ENCODE peak calls at places on chromosomes 4 and X, in eight cellular contexts. X is choroid plexus epithelial cell, W is PC-9, E is tibial artery, R is dorsolateral prefrontal cortex, P is foreskin fibroblast, J is kidney epithelial cell, B is bronchial epithelial cell. Y is an unnamed sample.

GRCh38 chrX:112644713-112645112 is 35.0 kb downstream of the LHFPL1 start:
- DNase-seq in B (no peak), X (no peak), P (no peak), E (no peak), R (no peak), J (no peak), W (no peak), Y (no peak)

GRCh38 chr4:158280856-158281255 is 70.6 kb downstream of the TMEM144 start:
- DNase-seq in R (no peak), X (no peak), W (no peak), P (peak), J (no peak), B (no peak), E (no peak), Y (no peak)

GRCh38 chrX:7996414-7996813 is 69.2 kb upstream of the PNPLA4 start:
- DNase-seq in B (peak), X (peak), R (no peak), P (peak), W (no peak), J (no peak), E (no peak), Y (no peak)

GRCh38 chr4:53734584-53735363 is 143.5 kb upstream of the LNX1 start:
- DNase-seq in E (no peak), J (no peak), B (peak), X (peak), P (peak), R (no peak), W (no peak), Y (no peak)

GRCh38 chrX:1451676-1452496 is 823 bp downstream of the ASMTL start:
- DNase-seq in R (peak), B (no peak), E (no peak), J (no peak), X (no peak), W (no peak), P (no peak), Y (no peak)

GRCh38 chr4:89661490-89661889 is 175.5 kb downstream of the SNCA start:
- DNase-seq in E (no peak), W (no peak), X (peak), J (peak), R (no peak), P (peak), B (peak), Y (peak)

GRCh38 chr4:136329042-136329662 is 1203.1 kb downstream of the PCDH18 start:
- DNase-seq in X (peak), B (no peak), J (no peak), W (no peak), E (no peak), P (no peak), R (no peak), Y (no peak)

GRCh38 chr4:28341784-28342183 is 1481.1 kb downstream of the STIM2 start:
- DNase-seq in X (no peak), R (no peak), B (no peak), E (no peak), W (no peak), J (no peak), P (no peak), Y (no peak)

GRCh38 chrX:37873220-37873619 is 25.8 kb upstream of the DYNLT3 start:
- DNase-seq in P (no peak), B (no peak), W (no peak), R (no peak), J (no peak), E (no peak), X (no peak), Y (no peak)

GRCh38 chr4:149835280-149835679 is 19.6 kb upstream of the IQCM start:
- DNase-seq in W (no peak), R (no peak), J (no peak), E (no peak), X (no peak), P (no peak), B (no peak), Y (no peak)

GRCh38 chr4:87541956-87542709 is 13.0 kb upstream of the SPARCL1 start:
- DNase-seq in R (no peak), W (no peak), P (no peak), E (no peak), B (no peak), X (no peak), J (no peak), Y (no peak)

GRCh38 chr4:87543835-87544461 is 14.8 kb upstream of the SPARCL1 start:
- DNase-seq in W (no peak), B (peak), R (no peak), J (no peak), X (peak), E (no peak), P (peak), Y (no peak)

GRCh38 chr4:87542734-87543312 is 13.6 kb upstream of the SPARCL1 start:
- DNase-seq in E (no peak), X (no peak), J (no peak), R (no peak), W (no peak), B (no peak), P (no peak), Y (no peak)

GRCh38 chr4:87541521-87541920 is 12.3 kb upstream of the SPARCL1 start:
- DNase-seq in B (no peak), W (no peak), X (no peak), E (no peak), R (no peak), J (no peak), P (no peak), Y (no peak)

GRCh38 chr4:87540176-87541058 is 11.2 kb upstream of the SPARCL1 start:
- DNase-seq in E (peak), P (peak), R (no peak), J (no peak), X (no peak), W (no peak), B (no peak), Y (no peak)
- H3K4me3 ChIP-seq in E (peak), P (no peak), R (no peak), J (no peak), X (no peak), W (no peak), B (no peak), Y (no peak)

GRCh38 chr4:6109842-6110560 is 90.3 kb downstream of the JAKMIP1 start:
- DNase-seq in W (peak), X (no peak), R (no peak), B (peak), J (no peak), P (no peak), E (no peak), Y (no peak)
- TF ChIP-seq CTCF in W (peak), X (no peak), R (peak), B (peak), J (peak), P (no peak), E (no peak), Y (peak)

GRCh38 chr4:152591361-152591760 is 55.5 kb upstream of the FBXW7 start:
- DNase-seq in B (peak), X (peak), R (no peak), J (no peak), E (no peak), P (peak), W (no peak), Y (no peak)
- H3K4me3 ChIP-seq in B (no peak), X (peak), R (peak), J (no peak), E (no peak), P (no peak), W (no peak), Y (peak)

GRCh38 chr4:184097240-184097619 is 120.4 kb downstream of the ENPP6 start:
- DNase-seq in W (no peak), J (no peak), B (no peak), X (no peak), E (no peak), R (peak), P (no peak), Y (no peak)
- TF ChIP-seq CTCF in W (no peak), J (peak), B (no peak), X (no peak), E (peak), R (peak), P (no peak), Y (no peak)

GRCh38 chr4:116118216-116118615 is 967.2 kb downstream of the TRAM1L1 start:
- DNase-seq in R (no peak), X (peak), P (no peak), E (no peak), B (no peak), J (no peak), W (no peak), Y (no peak)
- H3K4me3 ChIP-seq in R (no peak), X (no peak), P (no peak), E (no peak), B (no peak), J (no peak), W (no peak), Y (no peak)

GRCh38 chrX:68018248-68019203 is 414.8 kb downstream of the OPHN1 start:
- DNase-seq in E (no peak), P (peak), W (no peak), R (no peak), X (peak), J (no peak), B (peak), Y (peak)
- TF ChIP-seq CTCF in E (no peak), P (peak), W (peak), R (peak), X (peak), J (peak), B (peak), Y (peak)

GRCh38 chr4:78032929-78033328 is 24.2 kb upstream of the FRAS1 start:
- DNase-seq in W (no peak), X (no peak), P (no peak), J (no peak), R (no peak), E (no peak), B (no peak), Y (no peak)

GRCh38 chr4:78032446-78032845 is 24.7 kb upstream of the FRAS1 start:
- DNase-seq in E (no peak), W (peak), R (no peak), P (peak), X (no peak), J (no peak), B (no peak), Y (no peak)

GRCh38 chr4:78033859-78034258 is 23.3 kb upstream of the FRAS1 start:
- DNase-seq in R (no peak), X (no peak), B (peak), E (no peak), W (no peak), P (peak), J (no peak), Y (no peak)

DNA sequence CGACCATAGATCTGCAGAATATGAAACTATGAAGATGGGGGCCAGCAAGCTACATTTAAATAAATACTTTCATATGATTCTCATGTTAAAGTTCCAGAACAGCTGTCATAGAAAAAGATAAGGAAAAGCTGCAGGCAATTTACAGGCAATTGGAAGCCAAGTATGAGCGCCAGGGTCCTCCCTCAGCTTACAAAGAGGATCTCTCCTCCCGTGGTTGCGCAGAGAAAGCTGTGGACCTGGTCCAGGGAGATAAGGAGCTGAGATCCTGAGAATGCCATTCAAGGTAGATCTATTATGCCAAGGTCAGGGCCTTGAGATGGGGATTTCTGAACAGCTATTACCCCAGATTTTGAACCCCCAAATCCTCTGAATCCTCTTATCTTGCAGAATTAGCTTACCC is 25.7 kb upstream of the FRAS1 start:
- DNase-seq in P (no peak), R (no peak), J (no peak), X (no peak), E (no peak), W (no peak), B (no peak), Y (no peak)
- H3K4me3 ChIP-seq in P (no peak), R (no peak), J (no peak), X (no peak), E (no peak), W (no peak), B (no peak), Y (no peak)

DNA sequence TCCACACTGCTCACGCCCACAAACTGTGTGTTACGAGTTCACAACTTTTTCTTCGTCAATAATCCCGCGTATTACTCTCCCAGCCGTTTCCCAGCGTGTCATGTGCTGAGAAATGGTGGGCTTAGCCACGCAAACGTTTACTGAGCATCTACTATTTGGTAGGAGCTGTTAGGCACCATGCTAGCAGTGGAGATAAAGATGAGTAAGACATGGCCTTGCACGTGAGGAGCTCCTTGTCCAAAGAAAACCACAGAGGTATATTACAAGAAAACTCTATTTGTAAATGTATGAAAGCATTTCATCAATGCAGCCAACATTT is 821 bp upstream of the TMEM128 start:
- DNase-seq in R (no peak), J (no peak), P (no peak), E (no peak), B (no peak), X (peak), W (no peak), Y (no peak)
- TF ChIP-seq CTCF in R (no peak), J (no peak), P (no peak), E (no peak), B (no peak), X (no peak), W (no peak), Y (no peak)

GRCh38 chr4:86845593-86845992 is 3.6 kb downstream of the SLC10A6 start:
- DNase-seq in X (no peak), R (no peak), W (no peak), B (peak), J (no peak), E (no peak), P (no peak), Y (no peak)

GRCh38 chr4:86848732-86849617 is at the start of gene SLC10A6:
- DNase-seq in X (no peak), R (no peak), E (no peak), J (no peak), W (no peak), B (no peak), P (peak), Y (no peak)

GRCh38 chr4:86848136-86848535 is 1.0 kb downstream of the SLC10A6 start:
- DNase-seq in J (no peak), W (no peak), P (peak), B (no peak), E (no peak), R (no peak), X (no peak), Y (peak)

GRCh38 chr4:86847576-86847975 is 1.6 kb downstream of the SLC10A6 start:
- DNase-seq in W (no peak), R (no peak), B (peak), P (peak), J (no peak), E (no peak), X (no peak), Y (no peak)

GRCh38 chr4:86846921-86847320 is 2.3 kb downstream of the SLC10A6 start:
- DNase-seq in B (no peak), R (no peak), J (no peak), W (no peak), E (no peak), P (peak), X (no peak), Y (no peak)
- H3K4me3 ChIP-seq in B (no peak), R (no peak), J (no peak), W (no peak), E (no peak), P (peak), X (no peak), Y (no peak)

Y was measured in retinal pigment epithelial cell.